ENCODE peak calls at places on chromosomes 3 and 15, in five cellular contexts. C, X, S, G and I are unnamed samples.

GRCh38 chr3:176651622-176652021 is 545.7 kb downstream of the TBL1XR1 start:
- DNase-seq in C (no peak), X (no peak), S (no peak), G (no peak), I (no peak)

GRCh38 chr3:13452490-13453335 is 27.4 kb upstream of the HDAC11 start:
- DNase-seq in C (peak), X (peak), S (peak), G (peak), I (peak)

GRCh38 chr3:62376906-62377865 is 3.8 kb upstream of the FEZF2 start:
- DNase-seq in C (no peak), X (no peak), S (no peak), G (no peak), I (no peak)

GRCh38 chr3:128623762-128624176 is 26.8 kb downstream of the RPN1 start:
- DNase-seq in C (no peak), X (no peak), S (peak), G (peak), I (no peak)

GRCh38 chr15:51382787-51383186 is 41.3 kb downstream of the GLDN start:
- DNase-seq in C (peak), X (no peak), S (peak), G (peak), I (peak)

GRCh38 chr15:78044407-78045155 is 32.9 kb downstream of the TBC1D2B start:
- DNase-seq in C (no peak), X (no peak), S (no peak), G (no peak), I (no peak)

GRCh38 chr3:65412591-65412990 is 626.1 kb downstream of the MAGI1 start:
- DNase-seq in C (no peak), X (no peak), S (no peak), G (no peak), I (no peak)

GRCh38 chr3:13494463-13495350 is 14.6 kb downstream of the HDAC11 start:
- DNase-seq in C (no peak), X (no peak), S (no peak), G (no peak), I (peak)

GRCh38 chr3:4633078-4634004 is 140.2 kb downstream of the ITPR1 start:
- DNase-seq in C (peak), X (no peak), S (peak), G (peak), I (peak)

GRCh38 chr3:58691997-58692396 is 25.4 kb upstream of the FAM3D start:
- DNase-seq in C (no peak), X (no peak), S (no peak), G (peak), I (no peak)

GRCh38 chr3:170644711-170645110 is 58.8 kb upstream of the SLC7A14 start:
- DNase-seq in C (no peak), X (no peak), S (no peak), G (peak), I (no peak)

GRCh38 chr15:79122943-79123342 is 32.4 kb upstream of the RASGRF1 start:
- DNase-seq in C (no peak), X (no peak), S (no peak), G (no peak), I (no peak)

GRCh38 chr3:30081904-30082303 is 524.5 kb upstream of the TGFBR2 start:
- DNase-seq in C (peak), X (no peak), S (no peak), G (no peak), I (peak)

GRCh38 chr3:35673017-35673416 is 33.7 kb downstream of the ARPP21 start:
- DNase-seq in C (no peak), X (no peak), S (no peak), G (no peak), I (no peak)
- TF ChIP-seq CTCF in C (no peak), X (no peak), S (no peak), G (no peak), I (no peak)

DNA sequence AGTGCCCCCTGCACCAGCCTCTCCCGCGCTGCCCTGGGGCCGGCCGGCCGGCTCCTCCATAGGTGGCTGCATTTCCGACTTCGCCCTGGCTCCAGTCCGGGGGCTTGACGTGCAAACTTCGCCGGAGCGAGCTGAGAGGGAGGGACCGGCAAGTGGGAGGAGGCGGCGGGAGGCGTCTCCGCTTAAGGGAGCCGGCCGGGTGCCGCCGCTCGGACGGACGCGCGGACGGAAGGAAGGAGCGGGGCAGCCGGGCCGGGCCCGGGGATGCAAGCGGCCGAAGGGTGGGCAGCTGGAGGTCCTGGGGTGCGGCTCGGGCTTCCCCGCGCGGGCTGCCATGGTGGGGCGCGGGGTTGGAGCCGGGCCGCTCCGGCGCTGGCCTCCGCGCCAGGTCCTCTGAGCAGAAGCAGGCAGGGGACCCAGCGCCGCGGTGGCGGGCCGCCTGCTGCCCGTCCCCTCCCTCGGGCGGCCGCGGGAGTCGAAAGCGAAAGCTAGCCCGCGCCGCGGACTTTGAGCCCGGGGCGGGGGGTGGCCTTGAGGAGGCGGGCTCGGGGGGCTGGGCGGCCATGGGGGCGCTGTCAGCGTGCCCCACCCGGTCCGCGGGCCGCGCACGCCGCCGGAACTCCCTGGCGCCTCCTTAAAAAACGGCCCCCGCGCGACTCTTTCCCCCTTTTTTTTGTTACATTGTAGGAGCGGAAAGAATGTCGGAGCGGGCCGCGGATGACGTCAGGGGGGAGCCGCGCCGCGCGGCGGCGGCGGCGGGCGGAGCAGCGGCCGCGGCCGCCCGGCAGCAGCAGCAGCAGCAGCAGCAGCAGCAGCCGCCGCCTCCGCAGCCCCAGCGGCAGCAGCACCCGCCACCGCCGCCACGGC is at the start of gene SCAANT1:
- DNase-seq in C (peak), X (peak), S (peak), G (peak), I (peak)
- TF ChIP-seq CTCF in C (no peak), X (no peak), S (no peak), G (no peak), I (no peak)

GRCh38 chr15:31296304-31297220 is 30.1 kb upstream of the KLF13 start:
- DNase-seq in C (peak), X (no peak), S (no peak), G (no peak), I (peak)
- TF ChIP-seq CTCF in C (no peak), X (no peak), S (no peak), G (no peak), I (no peak)

GRCh38 chr3:179179979-179180758 is 32.0 kb downstream of the PIK3CA start:
- DNase-seq in C (no peak), X (no peak), S (no peak), G (peak), I (no peak)
- TF ChIP-seq CTCF in C (no peak), X (no peak), S (no peak), G (no peak), I (no peak)

GRCh38 chr15:67833504-67834248 is 6.2 kb downstream of the RNU6-1 start:
- DNase-seq in C (peak), X (no peak), S (no peak), G (no peak), I (peak)
- TF ChIP-seq CTCF in C (peak), X (peak), S (peak), G (peak), I (peak)

GRCh38 chr3:81237193-81237592 is 524.3 kb downstream of the GBE1 start:
- DNase-seq in C (no peak), X (no peak), S (no peak), G (no peak), I (no peak)
- TF ChIP-seq CTCF in C (peak), X (no peak), S (no peak), G (no peak), I (no peak)

DNA sequence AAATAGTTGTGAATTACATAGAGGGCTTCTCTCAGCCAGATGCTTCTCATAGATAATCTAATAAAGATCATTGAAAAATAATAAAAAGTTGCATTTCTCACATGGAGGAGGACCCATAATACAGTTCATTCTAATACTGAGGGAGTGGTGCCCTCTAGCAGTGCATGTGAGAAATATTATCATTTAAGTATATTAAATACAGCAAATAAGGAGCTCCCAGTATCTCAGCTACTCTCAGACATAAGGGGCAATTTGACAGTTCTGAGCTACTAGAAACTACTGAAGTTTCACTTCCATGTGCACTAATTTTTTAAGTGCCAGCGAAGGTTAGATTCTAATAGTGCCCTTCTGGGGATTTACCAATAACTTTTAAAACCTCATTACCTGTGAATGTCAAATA is 188.3 kb downstream of the IL5RA start:
- DNase-seq in C (no peak), X (no peak), S (no peak), G (peak), I (peak)
- TF ChIP-seq CTCF in C (peak), X (no peak), S (no peak), G (no peak), I (no peak)